ENCODE peak calls at places on chromosomes 12 and 14, in eight cellular contexts. E is A549; Y is DND-41; P is CD8-positive, alpha-beta T cell; M is AG04450; O is body of pancreas; D is adipocyte; H is CD8-positive, alpha-beta memory T cell. Q is an unnamed sample.

GRCh38 chr12:122545855-122546254 is 18.8 kb downstream of the KNTC1 start:
- DNase-seq in E (no peak), Y (no peak), P (no peak), M (no peak), O (no peak), D (no peak), H (no peak), Q (no peak)

GRCh38 chr12:21607701-21608100 is 3.1 kb upstream of the GYS2 start:
- DNase-seq in E (no peak), Y (no peak), P (no peak), M (no peak), O (no peak), D (peak; percentile 67), H (no peak), Q (no peak)

GRCh38 chr12:121284551-121285390 is 11.7 kb downstream of the CAMKK2 start:
- DNase-seq in E (no peak), Y (no peak), P (no peak), M (no peak), O (no peak), D (no peak), H (no peak), Q (no peak)

GRCh38 chr14:92160619-92161018 is 38.9 kb downstream of the CPSF2 start:
- DNase-seq in E (no peak), Y (no peak), P (no peak), M (peak; percentile 34), O (no peak), D (peak; percentile 93), H (no peak), Q (no peak)

GRCh38 chr12:34625116-34625515 is 602.8 kb downstream of the ALG10 start:
- DNase-seq in E (no peak), Y (no peak), P (no peak), M (no peak), O (no peak), D (peak; percentile 0), H (no peak), Q (peak; percentile 3)

GRCh38 chr12:52515927-52516831 is 4.0 kb downstream of the KRT5 start:
- DNase-seq in E (no peak), Y (no peak), P (no peak), M (no peak), O (no peak), D (peak; percentile 61), H (no peak), Q (peak; percentile 5)

GRCh38 chr12:104055686-104056388 is 5.8 kb upstream of the GLT8D2 start:
- DNase-seq in E (no peak), Y (no peak), P (no peak), M (no peak), O (peak; percentile 91), D (peak; percentile 16), H (no peak), Q (no peak)

GRCh38 chr14:37466623-37467088 is 128.4 kb downstream of the FOXA1 start:
- DNase-seq in E (no peak), Y (no peak), P (no peak), M (no peak), O (no peak), D (peak; percentile 25), H (no peak), Q (no peak)

GRCh38 chr12:112937741-112938719 is at the start of gene OAS3:
- DNase-seq in E (peak; percentile 73), Y (peak; percentile 80), P (peak; percentile 20), M (peak; percentile 46), O (peak; percentile 87), D (peak; percentile 75), H (peak; percentile 59), Q (peak; percentile 65)

GRCh38 chr12:2877959-2878732 is 1.1 kb downstream of the RHNO1 start:
- DNase-seq in E (no peak), Y (no peak), P (no peak), M (no peak), O (no peak), D (peak; percentile 80), H (no peak), Q (peak; percentile 49)

GRCh38 chr14:82694820-82695219 is 1161.2 kb upstream of the SEL1L start:
- DNase-seq in E (no peak), Y (no peak), P (no peak), M (no peak), O (no peak), D (no peak), H (no peak), Q (no peak)

GRCh38 chr14:89990623-89991275 is 35.0 kb downstream of the TDP1 start:
- DNase-seq in E (no peak), Y (no peak), P (no peak), M (no peak), O (no peak), D (no peak), H (no peak), Q (no peak)
- H3K4me3 ChIP-seq in E (no peak overlapping the region), Y (no peak overlapping the region), P (no peak overlapping the region), M (no peak overlapping the region), O (no peak overlapping the region), D (no peak overlapping the region), H (no peak overlapping the region), Q (no peak overlapping the region)

GRCh38 chr12:57280234-57281062 is 29.5 kb upstream of the STAC3 start:
- DNase-seq in E (peak; percentile 78), Y (peak; percentile 60), P (peak; percentile 15), M (peak; percentile 91), O (peak; percentile 20), D (peak; percentile 79), H (peak; percentile 19), Q (peak; percentile 16)

GRCh38 chr12:57273516-57273915 is 22.5 kb upstream of the STAC3 start:
- DNase-seq in E (no peak), Y (no peak), P (no peak), M (no peak), O (no peak), D (no peak), H (no peak), Q (no peak)

GRCh38 chr12:57276935-57277563 is 26.1 kb upstream of the STAC3 start:
- DNase-seq in E (peak; percentile 34), Y (peak; percentile 37), P (no peak), M (no peak), O (peak; percentile 23), D (peak; percentile 40), H (no peak), Q (peak; percentile 66)

DNA sequence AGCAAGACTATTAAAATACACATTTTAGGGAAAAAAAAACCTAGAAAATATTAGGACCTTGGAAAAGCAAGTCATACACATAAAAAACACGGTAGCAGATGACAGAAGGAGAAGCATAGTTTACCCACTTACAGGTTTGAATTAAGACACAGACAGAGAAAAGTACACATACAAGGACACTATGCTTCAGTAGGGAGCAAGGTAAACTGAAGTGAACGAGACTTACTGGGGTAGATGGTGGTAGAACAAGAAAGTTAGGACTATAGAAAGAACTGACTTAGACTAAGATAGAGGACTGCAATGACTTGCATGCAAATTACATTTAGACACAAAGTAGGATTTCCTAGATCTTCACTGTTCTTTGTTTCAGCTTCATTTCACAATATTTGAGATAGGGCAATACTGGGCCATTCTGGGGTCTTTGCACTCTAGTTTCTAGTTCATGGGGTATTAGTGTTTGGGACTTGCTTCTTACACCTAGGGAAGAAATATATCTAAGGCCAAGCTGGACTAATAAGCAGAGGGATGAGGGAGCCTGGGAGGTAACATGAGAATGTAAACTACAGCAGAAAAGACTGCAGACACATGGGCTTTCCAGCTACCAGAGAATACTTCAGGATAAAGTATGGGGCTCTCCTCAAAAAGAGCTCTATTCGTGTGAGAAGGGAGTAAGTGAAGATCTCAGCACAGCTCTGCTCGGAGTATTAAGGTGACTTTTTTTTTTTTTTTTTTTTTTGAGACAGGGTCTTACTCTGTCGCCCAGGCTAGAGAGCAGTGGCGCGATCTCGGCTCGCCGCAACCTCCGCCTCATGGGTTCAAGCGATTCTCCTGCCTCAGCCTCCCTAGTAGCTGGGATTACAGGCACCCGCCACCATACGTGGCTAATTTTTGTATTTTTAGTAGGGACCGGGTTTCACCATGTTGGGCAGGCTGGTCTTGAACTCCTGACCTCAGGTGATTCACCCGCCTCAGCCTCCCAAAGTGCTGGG is 27.8 kb upstream of the STAC3 start:
- DNase-seq in E (no peak), Y (no peak), P (no peak), M (no peak), O (no peak), D (no peak), H (no peak), Q (no peak)
- H3K4me3 ChIP-seq in E (no peak overlapping the region), Y (no peak overlapping the region), P (no peak overlapping the region), M (no peak overlapping the region), O (no peak overlapping the region), D (no peak overlapping the region), H (no peak overlapping the region), Q (no peak overlapping the region)

GRCh38 chr14:87829543-87829942 is 163.4 kb downstream of the GALC start:
- DNase-seq in E (no peak), Y (no peak), P (no peak), M (no peak), O (no peak), D (no peak), H (no peak), Q (no peak)

GRCh38 chr14:87834594-87834993 is 158.4 kb downstream of the GALC start:
- DNase-seq in E (no peak), Y (no peak), P (no peak), M (no peak), O (no peak), D (no peak), H (no peak), Q (no peak)

GRCh38 chr14:87830443-87831096 is 162.4 kb downstream of the GALC start:
- DNase-seq in E (no peak), Y (no peak), P (no peak), M (no peak), O (no peak), D (no peak), H (no peak), Q (no peak)

GRCh38 chr14:87837306-87837705 is 155.7 kb downstream of the GALC start:
- DNase-seq in E (no peak), Y (no peak), P (no peak), M (no peak), O (no peak), D (no peak), H (no peak), Q (no peak)

GRCh38 chr14:87833026-87833425 is 160.0 kb downstream of the GALC start:
- DNase-seq in E (no peak), Y (no peak), P (no peak), M (no peak), O (no peak), D (no peak), H (no peak), Q (no peak)
- H3K4me3 ChIP-seq in E (no peak overlapping the region), Y (no peak overlapping the region), P (no peak overlapping the region), M (no peak overlapping the region), O (no peak overlapping the region), D (no peak overlapping the region), H (no peak overlapping the region), Q (no peak overlapping the region)

DNA sequence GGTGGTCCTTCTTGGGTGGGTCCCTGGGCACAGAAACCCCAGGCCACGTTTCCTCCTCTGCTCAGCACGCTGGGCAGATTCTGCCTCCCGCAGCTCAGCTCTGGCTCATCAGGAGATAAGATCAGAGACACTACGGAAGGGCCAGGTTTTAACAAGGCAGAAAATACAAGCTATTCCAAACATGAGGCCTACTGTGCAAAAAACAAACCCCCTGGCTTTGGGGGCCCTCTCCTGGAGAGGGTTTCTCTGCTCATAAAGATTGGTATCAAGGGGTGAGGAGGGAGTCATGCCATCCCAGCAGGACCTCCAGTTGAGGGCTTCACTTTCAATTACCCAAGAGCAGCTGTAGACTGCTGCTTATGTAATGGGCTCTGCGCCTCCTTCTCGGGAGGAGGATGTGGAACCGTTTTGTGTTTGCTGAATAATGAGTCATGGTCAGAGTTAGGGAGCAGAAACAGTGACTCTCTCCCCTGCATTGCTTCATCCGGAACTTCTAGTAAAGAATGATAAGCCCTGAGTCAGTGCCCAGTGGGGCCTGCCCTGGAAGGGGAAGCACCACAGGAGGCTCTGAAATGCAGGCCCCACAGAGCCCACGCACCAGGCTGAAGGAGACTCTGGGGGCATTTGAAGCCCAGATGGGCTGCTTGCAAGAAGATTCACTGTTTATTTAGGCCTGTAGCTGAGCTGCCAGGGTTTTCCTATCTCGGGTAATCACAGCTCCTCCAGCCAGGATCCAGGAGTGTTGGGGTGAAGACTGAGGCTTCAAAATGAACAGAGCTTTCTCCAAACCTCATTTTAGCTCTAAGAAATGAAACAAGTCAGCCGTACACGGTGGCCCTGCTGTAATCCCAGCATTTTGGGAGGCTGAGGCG is 79.3 kb downstream of the SSPN start:
- DNase-seq in E (peak; percentile 91), Y (no peak), P (no peak), M (peak; percentile 98), O (peak; percentile 75), D (peak; percentile 98), H (no peak), Q (no peak)
- H3K4me3 ChIP-seq in E (no peak overlapping the region), Y (no peak overlapping the region), P (no peak overlapping the region), M (no peak overlapping the region), O (no peak overlapping the region), D (no peak overlapping the region), H (no peak overlapping the region), Q (no peak overlapping the region)

Q was measured in H7.